ENCODE peak calls at places on chromosomes 2 and 18, in seven cellular contexts. V is adrenal gland, C is fibroblast of the aortic adventitia, B is SK-N-SH, A is right lobe of liver, F is transverse colon, L is AG09309. H is an unnamed sample.

GRCh38 chr2:176202491-176202890 is 14.0 kb downstream of the HOXD1 start:
- DNase-seq in V (no peak), C (no peak), B (no peak), A (no peak), F (no peak), L (no peak), H (no peak)

GRCh38 chr2:96819101-96819875 is 3.2 kb downstream of the CNNM3 start:
- DNase-seq in V (peak), C (no peak), B (peak), A (peak), F (peak), L (no peak), H (no peak)

GRCh38 chr2:150182564-150183249 is 304.8 kb downstream of the RND3 start:
- DNase-seq in V (no peak), C (no peak), B (peak), A (no peak), F (no peak), L (no peak), H (no peak)

GRCh38 chr2:187543488-187543887 is 10.7 kb downstream of the TFPI start:
- DNase-seq in V (no peak), C (no peak), B (no peak), A (no peak), F (no peak), L (no peak), H (no peak)

GRCh38 chr2:234676109-234676858 is 179.4 kb upstream of the ARL4C start:
- DNase-seq in V (no peak), C (no peak), B (no peak), A (no peak), F (no peak), L (no peak), H (no peak)

GRCh38 chr2:45182667-45183620 is 173.7 kb upstream of the SIX2 start:
- DNase-seq in V (no peak), C (peak), B (no peak), A (no peak), F (no peak), L (no peak), H (no peak)

GRCh38 chr18:55319517-55319905 is 268.5 kb downstream of the TCF4 start:
- DNase-seq in V (no peak), C (peak), B (no peak), A (no peak), F (no peak), L (peak), H (no peak)

GRCh38 chr18:36432880-36433279 is 135.4 kb downstream of the FHOD3 start:
- DNase-seq in V (no peak), C (no peak), B (no peak), A (no peak), F (no peak), L (no peak), H (no peak)

GRCh38 chr2:118417417-118418125 is 329.3 kb downstream of the INSIG2 start:
- DNase-seq in V (no peak), C (peak), B (no peak), A (no peak), F (no peak), L (peak), H (no peak)

GRCh38 chr2:180222642-180223041 is 215.5 kb upstream of the CWC22 start:
- DNase-seq in V (no peak), C (peak), B (no peak), A (no peak), F (no peak), L (peak), H (no peak)

GRCh38 chr2:19538411-19538963 is 180.1 kb upstream of the OSR1 start:
- DNase-seq in V (peak), C (peak), B (no peak), A (no peak), F (peak), L (peak), H (peak)

GRCh38 chr2:11073791-11074190 is 81.5 kb upstream of the SLC66A3 start:
- DNase-seq in V (no peak), C (peak), B (no peak), A (no peak), F (no peak), L (no peak), H (peak)

GRCh38 chr2:74833418-74834233 is at the start of gene HK2:
- DNase-seq in V (peak), C (peak), B (peak), A (peak), F (peak), L (peak), H (no peak)

GRCh38 chr18:72375628-72376027 is 168.5 kb downstream of the CBLN2 start:
- DNase-seq in V (no peak), C (no peak), B (no peak), A (no peak), F (no peak), L (peak), H (no peak)

GRCh38 chr2:165697727-165698620 is 96.1 kb downstream of the GALNT3 start:
- DNase-seq in V (no peak), C (no peak), B (no peak), A (no peak), F (no peak), L (no peak), H (no peak)

GRCh38 chr2:54613361-54613760 is 110.1 kb upstream of the EML6 start:
- DNase-seq in V (no peak), C (no peak), B (no peak), A (no peak), F (no peak), L (no peak), H (no peak)

GRCh38 chr2:3180082-3180908 is 197.3 kb downstream of the EIPR1 start:
- DNase-seq in V (no peak), C (no peak), B (peak), A (no peak), F (no peak), L (no peak), H (no peak)

GRCh38 chr18:10020176-10020575 is 106.4 kb downstream of the VAPA start:
- DNase-seq in V (no peak), C (no peak), B (no peak), A (no peak), F (no peak), L (no peak), H (no peak)

GRCh38 chr2:48284624-48285212 is 245.2 kb upstream of the STON1 start:
- DNase-seq in V (no peak), C (no peak), B (no peak), A (peak), F (no peak), L (no peak), H (no peak)

GRCh38 chr2:119638891-119639539 is 40.0 kb upstream of the TMEM177 start:
- DNase-seq in V (no peak), C (no peak), B (no peak), A (no peak), F (no peak), L (no peak), H (no peak)

GRCh38 chr2:236287656-236288055 is 23.4 kb upstream of the ASB18 start:
- DNase-seq in V (no peak), C (no peak), B (no peak), A (no peak), F (no peak), L (no peak), H (no peak)

GRCh38 chr2:181970160-181970794 is 15.4 kb upstream of the PPP1R1C start:
- DNase-seq in V (no peak), C (no peak), B (no peak), A (no peak), F (no peak), L (no peak), H (no peak)

GRCh38 chr2:219627105-219628100 is at the start of gene SLC4A3:
- DNase-seq in V (peak), C (peak), B (peak), A (peak), F (no peak), L (no peak), H (no peak)
- TF ChIP-seq CTCF in V (no peak), C (no peak), B (peak), A (no peak), F (no peak), L (no peak), H (no peak)

GRCh38 chr2:120734930-120735611 is 597 bp upstream of the GLI2 start:
- DNase-seq in V (peak), C (peak), B (peak), A (no peak), F (no peak), L (no peak), H (no peak)
- H3K4me3 ChIP-seq in V (peak), C (peak), B (peak), A (no peak), F (peak), L (peak), H (peak)

GRCh38 chr18:7872569-7872968 is 305.5 kb downstream of the PTPRM start:
- DNase-seq in V (peak), C (peak), B (peak), A (no peak), F (no peak), L (no peak), H (peak)
- TF ChIP-seq CTCF in V (peak), C (no peak), B (peak), A (peak), F (no peak), L (peak), H (peak)

GRCh38 chr2:121576263-121576662 is 45.6 kb downstream of the RNU4ATAC start:
- DNase-seq in V (no peak), C (no peak), B (no peak), A (no peak), F (no peak), L (no peak), H (no peak)
- H3K4me3 ChIP-seq in V (no peak), C (no peak), B (no peak), A (no peak), F (no peak), L (no peak), H (no peak)

DNA sequence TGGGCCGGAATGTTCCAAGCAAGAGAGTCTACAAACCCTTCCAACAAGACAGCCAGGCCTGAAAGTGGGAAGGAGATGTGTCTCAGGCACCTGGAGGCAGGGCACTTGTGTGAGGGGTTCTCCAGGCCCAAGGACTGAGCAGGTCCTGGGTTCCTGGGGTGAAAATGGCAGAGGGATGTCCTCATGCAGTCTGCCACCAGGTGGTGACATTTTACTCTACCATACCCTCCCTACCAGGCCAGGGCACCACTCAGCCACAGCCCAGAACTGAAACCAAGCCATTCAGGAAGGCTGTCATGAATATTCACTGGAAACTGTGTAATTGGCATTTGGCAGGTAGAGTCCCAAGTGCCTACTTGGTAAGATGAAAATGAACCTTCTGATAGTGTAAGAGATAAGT is 185.2 kb downstream of the MYO5B start:
- DNase-seq in V (peak), C (peak), B (peak), A (peak), F (peak), L (no peak), H (no peak)
- TF ChIP-seq CTCF in V (peak), C (peak), B (peak), A (peak), F (peak), L (peak), H (peak)

GRCh38 chr18:6775237-6775636 is 45.7 kb downstream of the ARHGAP28 start:
- DNase-seq in V (no peak), C (no peak), B (no peak), A (no peak), F (no peak), L (no peak), H (no peak)
- H3K4me3 ChIP-seq in V (no peak), C (no peak), B (no peak), A (no peak), F (no peak), L (no peak), H (no peak)

GRCh38 chr2:59776726-59777008 is 776.8 kb downstream of the BCL11A start:
- DNase-seq in V (no peak), C (no peak), B (no peak), A (no peak), F (no peak), L (no peak), H (no peak)

GRCh38 chr2:59777120-59777519 is 776.3 kb downstream of the BCL11A start:
- DNase-seq in V (no peak), C (no peak), B (no peak), A (no peak), F (no peak), L (no peak), H (no peak)

GRCh38 chr2:59770651-59771050 is 782.8 kb downstream of the BCL11A start:
- DNase-seq in V (no peak), C (no peak), B (no peak), A (no peak), F (no peak), L (no peak), H (no peak)

GRCh38 chr2:59774821-59775463 is 778.5 kb downstream of the BCL11A start:
- DNase-seq in V (no peak), C (no peak), B (no peak), A (no peak), F (no peak), L (no peak), H (no peak)
- TF ChIP-seq CTCF in V (no peak), C (no peak), B (no peak), A (no peak), F (no peak), L (no peak), H (no peak)

GRCh38 chr2:16250056-16250425 is 309.7 kb downstream of the MYCN start:
- DNase-seq in V (no peak), C (no peak), B (no peak), A (no peak), F (no peak), L (no peak), H (no peak)
- H3K4me3 ChIP-seq in V (no peak), C (no peak), B (no peak), A (no peak), F (no peak), L (no peak), H (no peak)

H was measured in HFF-Myc.